ENCODE peak calls at places on chromosome 9, in five cellular contexts. Y, E, X, U and Q are unnamed samples.

GRCh38 chr9:129885018-129885669 is 49.9 kb downstream of the USP20 start:
- DNase-seq in Y (peak), E (no peak), X (peak), U (peak), Q (peak)

GRCh38 chr9:135479469-135480052 is at the start of gene PPP1R26:
- DNase-seq in Y (peak), E (no peak), X (no peak), U (no peak), Q (no peak)

GRCh38 chr9:88663766-88664419 is 128.9 kb downstream of the NXNL2 start:
- DNase-seq in Y (no peak), E (peak), X (no peak), U (no peak), Q (no peak)

GRCh38 chr9:109755040-109755439 is 25.0 kb upstream of the PALM2AKAP2 start:
- DNase-seq in Y (no peak), E (peak), X (no peak), U (no peak), Q (no peak)

GRCh38 chr9:134289241-134289875 is 36.9 kb upstream of the RXRA start:
- DNase-seq in Y (no peak), E (no peak), X (no peak), U (no peak), Q (no peak)

GRCh38 chr9:111807197-111807596 is 12.5 kb upstream of the SHOC1 start:
- DNase-seq in Y (no peak), E (no peak), X (no peak), U (no peak), Q (no peak)

GRCh38 chr9:87062706-87063105 is 115.4 kb upstream of the GAS1 start:
- DNase-seq in Y (no peak), E (no peak), X (no peak), U (no peak), Q (no peak)

GRCh38 chr9:109249615-109250014 is 71.2 kb downstream of the EPB41L4B start:
- DNase-seq in Y (no peak), E (no peak), X (no peak), U (no peak), Q (no peak)

GRCh38 chr9:36999728-37000333 is 34.2 kb downstream of the PAX5 start:
- DNase-seq in Y (peak), E (no peak), X (no peak), U (peak), Q (no peak)

GRCh38 chr9:86983260-86984255 is 36.3 kb upstream of the GAS1 start:
- DNase-seq in Y (no peak), E (peak), X (no peak), U (no peak), Q (no peak)

GRCh38 chr9:35116539-35116897 is 856 bp upstream of the ATOSB start:
- DNase-seq in Y (no peak), E (no peak), X (no peak), U (no peak), Q (no peak)

GRCh38 chr9:35116898-35117551 is 1.4 kb upstream of the ATOSB start:
- DNase-seq in Y (peak), E (peak), X (peak), U (peak), Q (peak)

GRCh38 chr9:35114921-35115341 is 731 bp downstream of the ATOSB start:
- DNase-seq in Y (peak), E (no peak), X (peak), U (peak), Q (peak)

GRCh38 chr9:35114113-35114847 is 1.4 kb downstream of the ATOSB start:
- DNase-seq in Y (peak), E (peak), X (peak), U (peak), Q (peak)

GRCh38 chr9:35115680-35116538 is at the start of gene ATOSB:
- DNase-seq in Y (peak), E (peak), X (peak), U (peak), Q (peak)
- TF ChIP-seq POLR2A in Y (peak), E (no peak), X (peak), U (peak), Q (peak)

GRCh38 chr9:7819984-7820383 is 20.4 kb upstream of the DMAC1 start:
- DNase-seq in Y (no peak), E (no peak), X (no peak), U (no peak), Q (no peak)
- TF ChIP-seq POLR2A in Y (no peak), E (no peak), X (no peak), U (no peak), Q (no peak)

GRCh38 chr9:2307480-2307879 is 292.3 kb downstream of the SMARCA2 start:
- DNase-seq in Y (no peak), E (peak), X (no peak), U (no peak), Q (no peak)
- TF ChIP-seq POLR2A in Y (no peak), E (no peak), X (no peak), U (no peak), Q (no peak)

GRCh38 chr9:137341227-137341626 is 39.2 kb upstream of the NRARP start:
- DNase-seq in Y (no peak), E (no peak), X (no peak), U (no peak), Q (no peak)

GRCh38 chr9:137336735-137337134 is 34.7 kb upstream of the NRARP start:
- DNase-seq in Y (no peak), E (no peak), X (no peak), U (no peak), Q (no peak)

GRCh38 chr9:137342482-137342881 is 40.4 kb upstream of the NRARP start:
- DNase-seq in Y (no peak), E (no peak), X (no peak), U (no peak), Q (no peak)

GRCh38 chr9:137339045-137339444 is 37.0 kb upstream of the NRARP start:
- DNase-seq in Y (no peak), E (peak), X (no peak), U (no peak), Q (no peak)

GRCh38 chr9:137339606-137340462 is 37.8 kb upstream of the NRARP start:
- DNase-seq in Y (no peak), E (peak), X (no peak), U (no peak), Q (no peak)
- TF ChIP-seq POLR2A in Y (no peak), E (no peak), X (no peak), U (no peak), Q (no peak)

DNA sequence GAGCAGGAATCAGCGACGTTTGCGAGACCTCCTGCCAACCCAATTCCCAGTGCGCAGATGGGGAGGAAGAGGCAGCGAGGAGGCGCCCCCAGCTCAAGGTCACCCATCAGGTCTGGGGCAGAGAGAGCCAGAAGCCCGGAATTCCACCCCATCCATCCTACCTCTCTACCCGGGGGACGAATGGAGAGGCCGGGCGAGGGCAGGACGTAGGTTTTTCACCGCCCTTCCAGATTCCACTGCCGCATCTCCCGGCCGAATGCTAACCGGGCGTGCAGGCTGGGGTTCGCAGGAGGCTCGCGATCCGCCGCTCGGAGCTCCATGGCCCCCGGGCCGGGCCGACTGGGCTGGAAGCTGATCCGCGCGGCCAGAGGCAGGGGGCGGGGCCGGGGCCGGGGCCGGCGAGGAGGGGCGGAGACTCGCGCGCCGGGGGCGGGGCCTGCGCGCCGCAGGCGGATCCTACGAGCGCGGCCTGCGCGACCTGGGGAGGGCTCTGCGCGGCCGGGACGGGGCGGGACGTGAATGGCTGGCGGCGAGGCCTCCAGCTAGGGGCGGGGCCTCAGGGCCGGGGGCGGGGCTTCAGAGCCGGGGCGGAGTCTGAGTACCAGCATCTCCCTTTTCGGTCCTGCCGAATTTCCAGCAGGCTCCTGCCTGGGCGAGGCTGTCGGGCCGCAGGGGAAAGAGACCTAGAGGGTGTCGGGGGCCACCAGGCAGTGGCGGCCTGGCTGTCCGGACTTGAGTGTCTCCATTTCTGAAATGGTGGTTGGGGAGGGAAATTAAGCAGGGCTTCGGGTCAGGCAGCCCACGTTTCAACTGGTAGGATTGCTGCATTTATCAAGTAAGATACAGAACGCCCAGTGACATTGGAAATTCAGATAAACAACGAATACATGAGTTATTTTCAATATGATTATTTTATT is at the start of gene ST6GALNAC4:
- DNase-seq in Y (peak), E (peak), X (peak), U (peak), Q (peak)
- TF ChIP-seq POLR2A in Y (peak), E (peak), X (peak), U (peak), Q (peak)

GRCh38 chr9:126722922-126723806 is 81.7 kb upstream of the ZBTB43 start:
- DNase-seq in Y (peak), E (no peak), X (peak), U (no peak), Q (no peak)

GRCh38 chr9:126720661-126721530 is 83.9 kb upstream of the ZBTB43 start:
- DNase-seq in Y (no peak), E (no peak), X (no peak), U (no peak), Q (no peak)

GRCh38 chr9:126722252-126722921 is 82.5 kb upstream of the ZBTB43 start:
- DNase-seq in Y (peak), E (no peak), X (peak), U (peak), Q (peak)

GRCh38 chr9:126721531-126722098 is 83.2 kb upstream of the ZBTB43 start:
- DNase-seq in Y (no peak), E (no peak), X (no peak), U (no peak), Q (no peak)

DNA sequence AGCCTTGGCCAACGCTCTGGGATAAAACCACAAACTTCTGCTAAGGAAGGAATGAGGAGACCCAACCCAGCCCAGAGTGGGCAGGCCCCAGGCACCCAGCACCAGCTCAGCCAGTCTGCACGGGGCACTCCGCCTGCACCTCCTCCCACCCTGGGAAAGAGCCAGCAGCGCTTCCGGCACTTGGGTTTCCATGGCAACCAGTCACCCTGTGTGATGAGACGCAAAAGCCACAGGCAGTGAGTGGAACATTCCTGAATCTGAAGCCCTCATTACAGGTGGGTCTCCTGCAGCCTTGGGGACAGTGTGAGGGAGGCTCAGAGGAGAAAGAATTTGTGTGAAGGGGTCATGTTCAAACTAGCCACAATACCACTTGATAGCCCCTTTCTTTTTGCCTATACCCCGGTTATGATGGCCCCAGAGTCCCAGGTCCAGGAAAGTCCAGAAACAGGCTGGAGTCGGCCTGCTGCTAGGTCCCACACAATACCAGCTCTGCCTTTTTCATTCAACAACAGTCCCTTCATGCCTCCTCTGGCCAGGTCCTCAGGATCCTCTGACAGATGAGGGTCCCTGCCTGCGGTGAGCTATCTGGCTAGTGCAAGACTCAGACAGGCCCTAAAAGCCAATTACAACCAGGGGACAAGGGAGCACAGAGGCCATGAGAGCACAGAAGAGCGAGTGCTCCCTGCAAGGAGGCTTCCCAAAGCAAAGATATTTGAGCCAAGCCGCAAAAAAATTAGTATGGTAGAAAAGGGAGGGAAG is 85.0 kb upstream of the ZBTB43 start:
- DNase-seq in Y (peak), E (peak), X (peak), U (peak), Q (no peak)
- TF ChIP-seq POLR2A in Y (no peak), E (no peak), X (no peak), U (no peak), Q (no peak)

DNA sequence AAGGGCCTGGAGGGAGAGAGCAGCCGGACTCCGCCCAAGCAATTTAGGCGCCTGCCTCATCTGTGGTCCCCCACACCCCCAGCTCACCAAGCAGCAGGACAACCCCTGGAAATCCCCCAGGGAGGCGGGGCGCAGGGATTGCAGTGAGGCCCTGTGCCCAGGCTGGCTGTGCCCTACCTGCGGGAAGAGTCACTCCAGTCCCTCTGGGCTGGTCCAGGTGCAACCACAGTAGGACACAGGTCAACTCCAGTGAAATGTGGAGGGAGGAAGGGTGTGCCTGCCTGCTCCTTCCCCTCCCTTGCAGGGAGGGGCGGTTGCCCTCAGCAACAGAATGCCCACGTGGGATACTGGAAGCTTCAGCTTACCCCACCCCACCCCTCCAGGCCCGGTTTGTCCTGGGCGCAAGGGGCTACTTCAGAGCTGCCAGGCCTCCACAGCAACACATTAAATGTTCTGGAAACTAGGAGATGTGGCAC is 22.7 kb downstream of the ABO start:
- DNase-seq in Y (no peak), E (no peak), X (no peak), U (no peak), Q (no peak)
- TF ChIP-seq POLR2A in Y (no peak), E (no peak), X (peak), U (no peak), Q (no peak)

GRCh38 chr9:120383999-120384924 is 195.7 kb downstream of the CDK5RAP2 start:
- DNase-seq in Y (no peak), E (peak), X (peak), U (no peak), Q (no peak)
- TF ChIP-seq POLR2A in Y (no peak), E (no peak), X (no peak), U (no peak), Q (no peak)